ENCODE peak calls at places on chromosome 21, in four cellular contexts. P is aorta; V is ascending aorta; M is naive thymus-derived CD4-positive, alpha-beta T cell. A is an unnamed sample.

GRCh38 chr21:24208562-24209260 is 1398.6 kb downstream of the MRPL39 start:
- DNase-seq in P (peak), V (no peak), M (no peak), A (no peak)

GRCh38 chr21:29656504-29657227 is 283.1 kb downstream of the GRIK1 start:
- DNase-seq in P (no peak), M (no peak), V (no peak), A (no peak)

GRCh38 chr21:39094847-39095525 is 88.3 kb downstream of the PSMG1 start:
- DNase-seq in P (no peak), M (no peak), V (no peak), A (no peak)

GRCh38 chr21:14403681-14404318 is 20.9 kb upstream of the HSPA13 start:
- DNase-seq in M (peak), P (no peak), V (no peak), A (no peak)

GRCh38 chr21:32886339-32886738 is 114.8 kb upstream of the PAXBP1 start:
- DNase-seq in P (no peak), M (peak), V (no peak), A (no peak)

GRCh38 chr21:18155508-18156193 is 89.0 kb upstream of the CHODL start:
- DNase-seq in M (no peak), P (no peak), V (no peak), A (no peak)

GRCh38 chr21:38027901-38028300 is 111.6 kb upstream of the KCNJ6 start:
- DNase-seq in M (no peak), V (no peak), P (no peak), A (no peak)

GRCh38 chr21:14890141-14890540 is 174.7 kb downstream of the NRIP1 start:
- DNase-seq in M (no peak), V (no peak), P (no peak), A (no peak)

GRCh38 chr21:17671733-17672132 is 59.0 kb upstream of the BTG3 start:
- DNase-seq in V (no peak), M (no peak), P (no peak), A (no peak)

GRCh38 chr21:15098908-15099307 is 34.1 kb upstream of the NRIP1 start:
- DNase-seq in M (no peak), V (no peak), P (no peak), A (no peak)

GRCh38 chr21:10466200-10466599 is 55.2 kb upstream of the TPTE start:
- DNase-seq in V (no peak), M (no peak), P (no peak), A (no peak)

GRCh38 chr21:34891610-34891943 is 157.5 kb downstream of the RUNX1 start:
- DNase-seq in P (no peak), M (no peak), V (no peak), A (no peak)
- H3K4me3 ChIP-seq in P (no peak), M (no peak), V (no peak), A (peak)

GRCh38 chr21:31117046-31117916 is 79.0 kb upstream of the KRTAP19-8 start:
- DNase-seq in V (no peak), P (no peak), M (no peak), A (no peak)
- H3K27ac ChIP-seq in V (no peak), P (no peak), M (no peak), A (no peak)

GRCh38 chr21:45128613-45129226 is 54.3 kb downstream of the ADARB1 start:
- DNase-seq in V (peak), P (peak), M (peak), A (peak)
- H3K4me3 ChIP-seq in V (no peak), P (no peak), M (no peak), A (no peak)

DNA sequence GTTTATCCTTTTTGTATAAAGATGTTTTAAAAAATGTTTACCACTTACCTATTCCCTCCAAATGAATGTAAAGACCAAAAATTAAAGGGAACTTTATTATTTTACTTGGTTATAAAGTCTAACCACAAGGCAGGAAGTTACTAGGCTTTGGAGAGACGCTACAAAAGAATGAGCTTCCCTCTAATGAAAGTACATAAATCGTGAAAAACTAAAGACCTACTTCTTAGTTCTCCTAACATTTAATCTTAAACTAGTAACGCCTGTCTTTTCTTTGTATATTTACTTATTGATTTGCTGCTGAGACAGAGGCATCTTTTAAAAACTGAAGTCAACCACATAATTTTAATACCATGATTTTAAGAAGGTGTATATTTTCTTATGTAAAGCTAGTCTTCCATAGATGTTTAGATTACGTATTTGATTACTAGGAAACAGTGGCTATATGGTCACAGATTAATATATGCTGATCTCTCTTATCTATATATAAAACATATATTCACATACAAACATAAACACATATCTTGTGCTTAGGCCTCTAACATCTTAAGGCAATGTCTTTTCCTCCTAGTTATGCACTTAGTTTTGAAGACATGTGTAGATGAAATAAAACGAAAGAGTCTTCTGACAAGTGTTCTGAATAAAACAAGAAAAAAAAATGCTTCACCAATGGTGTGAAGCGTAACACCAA is 466.9 kb downstream of the USP25 start:
- DNase-seq in P (no peak), V (no peak), M (no peak), A (no peak)
- H3K27ac ChIP-seq in P (no peak), V (peak), M (peak), A (peak)

DNA sequence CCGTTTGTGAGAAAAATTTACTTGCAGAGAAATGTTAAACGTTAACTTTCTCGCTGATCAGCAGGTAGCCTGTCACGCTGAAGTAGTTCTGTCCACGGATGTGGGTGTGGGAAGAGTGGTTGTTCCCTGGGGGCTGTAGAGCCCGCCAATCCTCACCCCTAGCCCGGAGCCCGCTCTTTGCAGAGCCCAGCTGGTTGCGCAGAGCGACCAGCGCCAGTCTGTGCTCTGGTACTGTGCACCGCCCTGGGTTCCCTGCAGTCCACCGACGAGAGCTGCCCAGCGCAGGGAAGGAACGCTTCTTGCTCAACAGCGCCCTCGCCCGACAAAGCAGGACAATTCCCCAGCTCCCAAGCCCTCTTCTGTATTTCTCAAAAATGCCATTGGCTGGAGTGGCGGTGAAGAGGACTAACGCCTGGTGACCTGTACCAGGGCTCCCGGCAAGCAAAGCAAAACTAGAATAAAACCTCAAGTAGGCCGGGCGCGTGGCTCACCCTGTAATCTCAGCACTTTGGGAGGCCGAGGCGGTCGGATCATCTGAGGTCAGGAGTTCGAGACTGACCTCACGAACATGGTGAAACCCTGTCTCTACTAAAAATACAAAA is 3.3 kb downstream of the RIPPLY3 start:
- DNase-seq in P (peak), V (peak), M (peak), A (peak)
- H3K4me3 ChIP-seq in P (no peak), V (peak), M (no peak), A (peak)

DNA sequence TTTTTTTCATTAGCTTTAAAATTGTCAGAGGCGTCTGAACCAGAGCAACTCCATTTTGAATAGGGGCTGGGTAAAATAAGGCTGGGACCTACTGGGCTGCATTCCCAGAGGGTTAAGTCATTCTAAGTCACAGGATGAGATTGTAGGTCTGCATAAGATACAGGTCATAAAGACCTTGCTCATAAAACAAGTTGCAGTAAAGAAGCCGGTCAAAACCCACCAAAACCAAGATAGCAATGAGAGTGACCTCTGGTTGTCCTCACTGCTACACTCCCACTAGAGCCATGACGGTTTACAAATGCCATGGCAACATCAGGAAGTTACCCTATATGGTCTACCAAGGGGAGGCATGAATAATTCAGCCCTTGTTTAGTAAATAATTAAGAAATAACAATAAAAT is 143.6 kb downstream of the GABPA start:
- DNase-seq in V (no peak), M (no peak), P (no peak), A (no peak)
- H3K27ac ChIP-seq in V (no peak), M (no peak), P (no peak), A (no peak)

GRCh38 chr21:43334214-43334958 is 92.5 kb downstream of the SIK1 start:
- DNase-seq in M (no peak), V (no peak), P (no peak), A (no peak)
- H3K4me3 ChIP-seq in M (no peak), V (no peak), P (no peak), A (no peak)

GRCh38 chr21:26572026-26572425 is 1.1 kb downstream of the CYYR1 start:
- DNase-seq in M (no peak), P (no peak), V (no peak), A (no peak)
- H3K27ac ChIP-seq in M (no peak), P (no peak), V (no peak), A (peak)

A was measured in left ventricle myocardium inferior.